ENCODE peak calls at places on chromosomes 5 and 9, in six cellular contexts. N, F, C, R, W and U are unnamed samples.

GRCh38 chr5:14528926-14529325 is 52.7 kb upstream of the OTULINL start:
- DNase-seq in F (no peak), N (no peak), R (no peak), W (no peak), C (no peak), U (no peak)

GRCh38 chr5:118208031-118208453 is 780.3 kb downstream of the DTWD2 start:
- DNase-seq in R (no peak), N (no peak), W (no peak), F (no peak), C (no peak), U (no peak)

GRCh38 chr5:113364466-113364865 is 70.3 kb downstream of the TSSK1B start:
- DNase-seq in N (no peak), W (no peak), R (no peak), F (no peak), C (no peak), U (no peak)

GRCh38 chr5:172690258-172691075 is 49.4 kb downstream of the NEURL1B start:
- DNase-seq in R (no peak), F (peak), N (no peak), C (no peak), W (no peak), U (no peak)

GRCh38 chr5:958701-959571 is 49.7 kb upstream of the NKD2 start:
- DNase-seq in C (peak), F (no peak), N (peak), W (no peak), R (no peak), U (no peak)

GRCh38 chr5:127206320-127207113 is 84.1 kb upstream of the MEGF10 start:
- DNase-seq in F (no peak), W (no peak), N (peak), R (no peak), C (no peak), U (no peak)

GRCh38 chr9:93083592-93084470 is 12.2 kb upstream of the CARD19 start:
- DNase-seq in N (no peak), W (no peak), C (no peak), F (no peak), R (no peak), U (no peak)

GRCh38 chr5:138874771-138875628 is at the start of gene LRRTM2:
- DNase-seq in R (no peak), C (no peak), N (no peak), F (no peak), W (no peak), U (no peak)

GRCh38 chr5:15763754-15764153 is 263.8 kb downstream of the FBXL7 start:
- DNase-seq in W (no peak), C (no peak), R (no peak), F (no peak), N (no peak), U (no peak)

GRCh38 chr5:1204693-1205242 is 3.4 kb downstream of the SLC6A19 start:
- DNase-seq in F (no peak), N (peak), R (no peak), C (peak), W (no peak), U (no peak)

GRCh38 chr9:32832354-32832753 is 49.0 kb downstream of the TMEM215 start:
- DNase-seq in F (no peak), C (no peak), N (no peak), R (no peak), W (no peak), U (no peak)

GRCh38 chr5:1176473-1177391 is 24.7 kb upstream of the SLC6A19 start:
- DNase-seq in F (no peak), C (peak), N (no peak), R (no peak), W (no peak), U (no peak)

GRCh38 chr5:87400305-87400899 is 12.3 kb downstream of the CCNH start:
- DNase-seq in F (no peak), C (peak), W (no peak), R (no peak), N (peak), U (no peak)

GRCh38 chr5:138035605-138036537 is 3.0 kb upstream of the FAM13B start:
- DNase-seq in R (peak), N (peak), F (peak), W (no peak), C (peak), U (peak)

GRCh38 chr9:77276799-77277198 is 99.5 kb downstream of the VPS13A start:
- DNase-seq in C (no peak), W (no peak), R (no peak), F (no peak), N (no peak), U (no peak)

GRCh38 chr9:78548666-78549065 is 251.7 kb downstream of the PSAT1 start:
- DNase-seq in R (no peak), W (no peak), F (no peak), N (no peak), C (no peak), U (no peak)

GRCh38 chr9:33147770-33148169 is 19.4 kb downstream of the B4GALT1 start:
- DNase-seq in N (no peak), W (no peak), C (no peak), R (no peak), F (no peak), U (no peak)

GRCh38 chr5:36585696-36586095 is 20.7 kb upstream of the SLC1A3 start:
- DNase-seq in N (no peak), W (no peak), F (no peak), R (no peak), C (no peak), U (no peak)

GRCh38 chr5:36269479-36269878 is 27.8 kb upstream of the NADK2 start:
- DNase-seq in R (no peak), N (no peak), W (no peak), C (no peak), F (no peak), U (no peak)

GRCh38 chr9:120388000-120388855 is 191.7 kb downstream of the CDK5RAP2 start:
- DNase-seq in F (no peak), N (no peak), R (no peak), C (no peak), W (no peak), U (no peak)

GRCh38 chr5:71482132-71482531 is 26.7 kb downstream of the BDP1 start:
- DNase-seq in W (no peak), C (no peak), F (no peak), R (no peak), N (peak), U (no peak)

GRCh38 chr9:99327667-99328066 is 105.6 kb downstream of the SEC61B start:
- DNase-seq in R (no peak), N (no peak), C (no peak), F (no peak), W (no peak), U (no peak)

GRCh38 chr5:164353155-164353554 is 847.7 kb downstream of the MAT2B start:
- DNase-seq in C (no peak), N (no peak), W (no peak), F (no peak), R (no peak), U (no peak)

GRCh38 chr9:85036503-85036902 is 367.0 kb downstream of the NTRK2 start:
- DNase-seq in R (no peak), C (no peak), F (no peak), N (no peak), W (no peak), U (no peak)

DNA sequence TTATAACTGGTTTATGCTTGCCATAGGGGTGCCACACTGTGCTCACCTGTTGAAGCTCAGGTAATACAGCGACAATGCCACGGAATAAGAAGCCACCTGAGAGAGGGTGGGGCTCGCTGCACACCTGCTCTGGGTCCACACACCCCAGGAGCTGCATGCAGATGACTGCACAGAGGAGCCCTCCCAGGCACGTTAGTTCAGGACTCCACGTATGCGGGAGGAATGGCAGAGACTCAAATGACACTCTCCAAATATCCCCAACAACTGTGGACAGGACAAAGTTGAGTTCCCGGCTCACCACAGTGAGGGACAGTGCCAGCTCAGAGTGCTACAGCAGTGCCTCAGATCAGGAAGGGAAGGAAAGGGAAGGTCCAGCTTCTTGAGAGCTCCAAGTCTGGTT is 5.8 kb upstream of the FCN1 start:
- DNase-seq in R (no peak), W (no peak), N (no peak), C (no peak), F (no peak), U (no peak)
- TF ChIP-seq POLR2A in R (no peak), W (no peak), N (no peak), C (no peak), F (no peak), U (no peak)

DNA sequence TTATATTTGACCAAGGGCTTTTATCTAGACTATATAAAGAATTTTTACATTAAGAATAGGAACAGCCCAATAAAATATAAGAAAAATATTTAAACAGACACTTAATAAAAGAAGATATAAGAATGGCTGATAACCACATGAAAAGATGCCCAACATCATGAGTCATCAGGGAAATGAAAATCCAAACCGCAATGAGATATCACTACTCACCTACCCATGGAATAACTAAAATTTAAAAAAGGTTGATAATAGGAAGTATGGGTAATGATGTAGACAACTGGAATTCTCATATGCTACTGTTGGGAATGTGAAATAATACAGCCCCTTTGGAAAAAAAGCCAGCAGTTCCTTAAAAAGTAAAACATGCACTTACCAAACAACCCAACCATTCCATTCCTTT is 206.9 kb upstream of the PCSK5 start:
- DNase-seq in W (no peak), C (no peak), F (no peak), R (no peak), N (no peak), U (no peak)
- TF ChIP-seq TAF1 in W (no peak), C (no peak), F (no peak), R (no peak), N (no peak), U (no peak)

GRCh38 chr9:128361981-128362646 is 9.1 kb upstream of the URM1 start:
- DNase-seq in W (peak), C (peak), R (no peak), F (no peak), N (peak), U (peak)
- TF ChIP-seq POLR2AphosphoS5 in W (no peak), C (no peak), R (no peak), F (no peak), N (no peak), U (no peak)

GRCh38 chr9:38126730-38127129 is 57.7 kb upstream of the SHB start:
- DNase-seq in R (no peak), N (no peak), C (no peak), W (no peak), F (no peak), U (no peak)
- TF ChIP-seq POLR2A in R (no peak), N (no peak), C (no peak), W (no peak), F (no peak), U (no peak)

DNA sequence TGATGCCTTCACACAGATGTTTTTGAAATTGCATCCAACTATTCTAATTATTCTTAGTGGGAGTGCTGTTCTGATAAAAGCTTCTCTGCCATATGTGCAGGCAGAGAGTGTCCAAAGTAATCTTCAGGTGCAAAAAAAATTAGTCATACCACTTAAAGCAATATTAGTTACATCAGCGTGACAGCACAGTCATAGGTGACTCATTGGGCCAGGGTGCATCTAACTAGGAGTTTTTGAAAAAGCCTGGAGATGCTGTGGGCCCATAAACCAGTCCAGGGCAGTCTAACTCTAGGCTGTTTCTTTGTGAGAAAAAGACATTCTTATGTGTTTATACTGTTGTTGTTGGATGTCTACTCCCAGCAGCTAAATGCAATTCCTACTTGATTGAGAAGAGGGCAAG is 33.0 kb upstream of the C6 start:
- DNase-seq in C (no peak), R (no peak), N (no peak), F (no peak), W (no peak), U (no peak)
- TF ChIP-seq TAF1 in C (no peak), R (no peak), N (no peak), F (no peak), W (no peak), U (no peak)

DNA sequence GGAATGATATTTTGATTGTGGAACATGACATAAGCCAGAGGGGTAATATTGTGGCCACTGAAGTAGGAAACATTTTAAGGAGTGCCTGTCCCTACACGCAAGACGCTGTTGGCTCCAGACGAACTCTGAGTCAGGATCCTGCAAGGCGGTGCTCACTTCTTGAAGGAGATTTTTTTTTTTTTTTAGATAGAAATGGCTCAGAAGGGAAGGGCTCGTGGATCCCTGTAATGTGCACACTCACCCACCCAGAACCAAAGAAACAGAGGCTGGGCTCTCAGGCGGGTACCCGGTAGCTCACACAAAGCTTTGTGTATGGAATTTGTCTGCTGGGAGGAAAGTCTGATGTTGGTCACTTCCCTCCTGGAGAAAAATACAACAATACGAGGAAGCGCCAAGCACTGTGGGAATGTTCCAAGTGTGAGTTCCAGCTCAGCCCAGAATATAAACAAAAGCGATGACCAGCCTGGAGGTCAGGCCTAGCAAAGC is 25.7 kb downstream of the RAPGEF1 start:
- DNase-seq in F (no peak), N (no peak), C (no peak), R (no peak), W (no peak), U (no peak)
- TF ChIP-seq POLR2AphosphoS5 in F (no peak), N (no peak), C (no peak), R (no peak), W (no peak), U (no peak)

GRCh38 chr5:119255571-119256356 is 100.1 kb upstream of the TNFAIP8 start:
- DNase-seq in C (peak), R (peak), F (no peak), N (peak), W (no peak), U (no peak)
- TF ChIP-seq POLR2A in C (no peak), R (no peak), F (no peak), N (no peak), W (no peak), U (no peak)

GRCh38 chr5:9553561-9553960 is 7.7 kb upstream of the SEMA5A start:
- DNase-seq in F (no peak), N (no peak), W (no peak), C (no peak), R (no peak), U (no peak)
- TF ChIP-seq TAF1 in F (no peak), N (no peak), W (no peak), C (no peak), R (no peak), U (no peak)